ENCODE peak calls at places on chromosomes 6 and 20, in six cellular contexts. A is mesendoderm, L is neuronal stem cell, C is H9, T is H1, D is mesenchymal stem cell. S is an unnamed sample.
A peak's percentile ranks its signal among the peaks of the same experiment; 100 is the strongest.

GRCh38 chr6:170201361-170201760 is 89.5 kb downstream of the DLL1 start:
- DNase-seq in C (peak; percentile 12), A (no peak), T (no peak), L (no peak), D (no peak), S (no peak)

GRCh38 chr6:134352786-134353480 is 35.0 kb upstream of the SGK1 start:
- DNase-seq in D (peak; percentile 96), C (no peak), T (no peak), L (no peak), A (peak; percentile 6), S (peak; percentile 93)

GRCh38 chr20:38630727-38631126 is 29.1 kb downstream of the ARHGAP40 start:
- DNase-seq in A (no peak), T (no peak), L (no peak), D (no peak), C (no peak), S (no peak)

GRCh38 chr20:32362924-32363364 is 4.8 kb downstream of the ASXL1 start:
- DNase-seq in T (no peak), L (no peak), A (no peak), D (no peak), C (no peak), S (peak; percentile 35)

GRCh38 chr6:149642829-149643580 is 5.5 kb downstream of the KATNA1 start:
- DNase-seq in D (no peak), T (no peak), A (no peak), L (no peak), C (no peak), S (peak; percentile 42)

GRCh38 chr6:35602133-35602946 is 86.4 kb downstream of the FKBP5 start:
- DNase-seq in C (no peak), D (peak; percentile 82), A (peak; percentile 48), L (no peak), T (no peak), S (peak; percentile 32)

GRCh38 chr6:24401458-24401857 is 1.3 kb upstream of the MRS2 start:
- DNase-seq in D (no peak), T (peak; percentile 75), C (peak; percentile 73), A (peak; percentile 86), L (no peak), S (no peak)

GRCh38 chr6:126944512-126944911 is 174.0 kb upstream of the RSPO3 start:
- DNase-seq in D (no peak), A (no peak), L (no peak), C (no peak), T (no peak), S (no peak)

GRCh38 chr6:169177516-169178196 is 76.0 kb downstream of the THBS2 start:
- DNase-seq in C (no peak), T (no peak), D (no peak), A (no peak), L (no peak), S (peak; percentile 23)

GRCh38 chr6:45378324-45378926 is 691 bp upstream of the SUPT3H start:
- DNase-seq in L (no peak), A (no peak), D (no peak), T (no peak), C (no peak), S (no peak)

GRCh38 chr6:147633191-147633590 is 124.7 kb downstream of the SAMD5 start:
- DNase-seq in A (no peak), C (no peak), T (no peak), L (no peak), D (no peak), S (no peak)

GRCh38 chr6:90350689-90351554 is 54.3 kb upstream of the BACH2 start:
- DNase-seq in L (no peak), T (no peak), C (no peak), A (peak; percentile 40), D (no peak), S (peak; percentile 17)

GRCh38 chr20:46985241-46985640 is 90.6 kb downstream of the EYA2 start:
- DNase-seq in T (no peak), L (no peak), A (no peak), C (no peak), D (no peak), S (peak; percentile 9)

GRCh38 chr6:7938562-7939185 is 28.1 kb upstream of the TXNDC5 start:
- DNase-seq in A (no peak), L (no peak), D (no peak), C (no peak), T (no peak), S (no peak)

GRCh38 chr6:158353851-158354508 is 41.7 kb downstream of the TULP4 start:
- DNase-seq in T (no peak), D (no peak), L (no peak), C (no peak), A (no peak), S (peak; percentile 47)

GRCh38 chr6:95431637-95432228 is 145.6 kb upstream of the MANEA start:
- DNase-seq in C (no peak), L (peak; percentile 27), D (peak; percentile 30), T (no peak), A (peak; percentile 37), S (peak; percentile 40)

GRCh38 chr6:85449818-85450577 is at the start of gene NT5E:
- DNase-seq in D (peak; percentile 82), C (peak; percentile 89), A (peak; percentile 78), L (peak; percentile 51), T (no peak), S (peak; percentile 69)

GRCh38 chr20:25221592-25222460 is 26.1 kb upstream of the PYGB start:
- DNase-seq in D (no peak), L (no peak), T (no peak), C (no peak), A (no peak), S (no peak)

GRCh38 chr6:100363651-100364050 is 101.1 kb downstream of the SIM1 start:
- DNase-seq in A (no peak), T (no peak), L (no peak), D (no peak), C (no peak), S (no peak)

GRCh38 chr20:64101731-64102621 is 5.4 kb downstream of the NPBWR2 start:
- DNase-seq in D (no peak), A (peak; percentile 48), T (no peak), C (peak; percentile 74), L (peak; percentile 74), S (no peak)

GRCh38 chr20:57694481-57694880 is 15.3 kb downstream of the PMEPA1 start:
- DNase-seq in L (no peak), D (no peak), C (no peak), A (no peak), T (no peak), S (no peak)
- H4K8ac ChIP-seq in L (no peak overlapping the region), D (no peak overlapping the region), C (no peak overlapping the region), A (no peak overlapping the region), T (no peak overlapping the region), S (no peak overlapping the region)

GRCh38 chr20:45429618-45430017 is 13.7 kb downstream of the PIGT start:
- DNase-seq in C (no peak), D (no peak), T (no peak), A (no peak), L (no peak), S (no peak)
- H2BK15ac ChIP-seq in C (no peak overlapping the region), D (no peak overlapping the region), T (no peak overlapping the region), A (no peak overlapping the region), L (no peak overlapping the region), S (no peak overlapping the region)

GRCh38 chr6:30721198-30722024 is 1.3 kb downstream of the TUBB start:
- DNase-seq in T (no peak), L (peak; percentile 95), A (peak; percentile 92), D (peak; percentile 90), C (peak; percentile 85), S (peak; percentile 87)
- H4K8ac ChIP-seq in T (peak overlapping the region; percentile 91), L (peak overlapping the region; percentile 26), A (peak overlapping the region; percentile 67), D (peak overlapping the region; percentile 43), C (no peak overlapping the region), S (peak overlapping the region; percentile 49)

GRCh38 chr6:62441182-62441581 is 155.2 kb upstream of the KHDRBS2 start:
- DNase-seq in C (no peak), L (no peak), A (no peak), D (no peak), T (no peak), S (no peak)
- H2BK15ac ChIP-seq in C (no peak overlapping the region), L (no peak overlapping the region), A (no peak overlapping the region), D (no peak overlapping the region), T (no peak overlapping the region), S (no peak overlapping the region)

GRCh38 chr6:111484655-111484974 is 1.6 kb upstream of the REV3L start:
- DNase-seq in C (no peak), T (no peak), D (peak; percentile 30), L (no peak), A (no peak), S (peak; percentile 11)
- H4K8ac ChIP-seq in C (no peak overlapping the region), T (no peak overlapping the region), D (no peak overlapping the region), L (no peak overlapping the region), A (no peak overlapping the region), S (peak overlapping the region; percentile 99)

S was measured in IMR-90.